ENCODE peak calls at places on chromosome 3, in six cellular contexts. O, I, W, P, H and L are unnamed samples.

GRCh38 chr3:10763817-10764313 is 52.2 kb upstream of the SLC6A11 start:
- DNase-seq in O (no peak), I (no peak), W (no peak), P (no peak), H (no peak), L (no peak)

GRCh38 chr3:115351193-115351592 is 204.1 kb upstream of the ZBTB20 start:
- DNase-seq in O (no peak), I (no peak), W (no peak), P (no peak), H (no peak), L (no peak)

GRCh38 chr3:113287111-113287817 is 75.9 kb downstream of the BOC start:
- DNase-seq in O (no peak), I (peak; percentile 80), W (peak; percentile 31), P (no peak), H (peak; percentile 66), L (no peak)

GRCh38 chr3:32454731-32455608 is 47.7 kb downstream of the CMTM6 start:
- DNase-seq in O (no peak), I (no peak), W (no peak), P (no peak), H (no peak), L (no peak)

GRCh38 chr3:62795978-62796635 is 79.1 kb downstream of the CADPS start:
- DNase-seq in O (no peak), I (no peak), W (no peak), P (no peak), H (no peak), L (no peak)

GRCh38 chr3:171162986-171163723 is 136.6 kb upstream of the SLC2A2 start:
- DNase-seq in O (no peak), I (no peak), W (no peak), P (no peak), H (no peak), L (no peak)

GRCh38 chr3:24318668-24319287 is 175.9 kb downstream of the THRB start:
- DNase-seq in O (no peak), I (peak; percentile 85), W (no peak), P (no peak), H (no peak), L (no peak)

GRCh38 chr3:29090912-29091597 is 189.8 kb upstream of the RBMS3 start:
- DNase-seq in O (no peak), I (no peak), W (no peak), P (no peak), H (no peak), L (no peak)

GRCh38 chr3:128950223-128950938 is 43.5 kb downstream of the CFAP92 start:
- DNase-seq in O (no peak), I (peak; percentile 56), W (peak; percentile 19), P (no peak), H (no peak), L (peak; percentile 13)

GRCh38 chr3:30156586-30157498 is 449.6 kb upstream of the TGFBR2 start:
- DNase-seq in O (no peak), I (peak; percentile 79), W (no peak), P (no peak), H (no peak), L (no peak)

GRCh38 chr3:45152307-45152706 is 6.1 kb upstream of the CDCP1 start:
- DNase-seq in O (no peak), I (no peak), W (no peak), P (no peak), H (no peak), L (no peak)

GRCh38 chr3:14175383-14176037 is 2.9 kb downstream of the XPC start:
- DNase-seq in O (no peak), I (peak; percentile 40), W (no peak), P (no peak), H (no peak), L (no peak)

GRCh38 chr3:107217161-107217560 is 160.1 kb upstream of the CCDC54 start:
- DNase-seq in O (no peak), I (peak; percentile 98), W (no peak), P (no peak), H (peak; percentile 67), L (no peak)

GRCh38 chr3:148333091-148333490 is 364.6 kb upstream of the AGTR1 start:
- DNase-seq in O (no peak), I (peak; percentile 19), W (peak; percentile 55), P (no peak), H (no peak), L (no peak)

GRCh38 chr3:52216585-52217408 is 8.6 kb downstream of the TLR9 start:
- DNase-seq in O (no peak), I (peak; percentile 69), W (no peak), P (no peak), H (peak; percentile 46), L (peak; percentile 32)

GRCh38 chr3:195044411-195044810 is 226.5 kb downstream of the XXYLT1 start:
- DNase-seq in O (no peak), I (no peak), W (no peak), P (no peak), H (no peak), L (no peak)

GRCh38 chr3:188123170-188123920 is 30.6 kb upstream of the LPP start:
- DNase-seq in O (no peak), I (peak; percentile 58), W (no peak), P (peak; percentile 45), H (no peak), L (no peak)

GRCh38 chr3:188553569-188553968 is 399.6 kb downstream of the LPP start:
- DNase-seq in O (no peak), I (no peak), W (no peak), P (no peak), H (no peak), L (no peak)

GRCh38 chr3:189714991-189715961 is 84.1 kb downstream of the TP63 start:
- DNase-seq in O (no peak), I (peak; percentile 75), W (no peak), P (no peak), H (no peak), L (no peak)

GRCh38 chr3:101898752-101899169 is 49.4 kb downstream of the NFKBIZ start:
- DNase-seq in O (no peak), I (no peak), W (no peak), P (peak; percentile 46), H (no peak), L (no peak)

GRCh38 chr3:192916455-192917257 is 1.0 kb downstream of the MB21D2 start:
- DNase-seq in O (peak; percentile 91), I (peak; percentile 72), W (peak; percentile 84), P (no peak), H (no peak), L (peak; percentile 60)

GRCh38 chr3:130687327-130687726 is 59.3 kb downstream of the PIK3R4 start:
- DNase-seq in O (no peak), I (no peak), W (no peak), P (no peak), H (no peak), L (no peak)